ENCODE peak calls at places on chromosomes 7 and 10, in five cellular contexts. U, A, R, B and M are unnamed samples.

GRCh38 chr10:4947635-4948596 is 15.3 kb upstream of the AKR1C1 start:
- DNase-seq in U (peak; percentile 97), A (no peak), R (no peak), B (peak; percentile 92), M (no peak)

GRCh38 chr7:18495412-18496335 is at the start of gene HDAC9:
- DNase-seq in U (peak; percentile 48), A (no peak), R (peak; percentile 56), B (no peak), M (peak; percentile 49)

GRCh38 chr7:135710417-135711138 is 17.4 kb downstream of the SLC13A4 start:
- DNase-seq in U (no peak), A (peak; percentile 93), R (no peak), B (peak; percentile 46), M (peak; percentile 83)

GRCh38 chr10:17951868-17952371 is at the start of gene SLC39A12:
- DNase-seq in U (peak; percentile 86), A (no peak), R (no peak), B (no peak), M (no peak)

GRCh38 chr10:75469018-75469616 is 37.7 kb downstream of the LRMDA start:
- DNase-seq in U (peak; percentile 84), A (no peak), R (no peak), B (peak; percentile 59), M (no peak)

GRCh38 chr7:30352169-30352568 is 67.8 kb downstream of the ZNRF2 start:
- DNase-seq in U (no peak), A (no peak), R (no peak), B (no peak), M (no peak)

GRCh38 chr7:1997537-1998076 is 235.1 kb downstream of the MAD1L1 start:
- DNase-seq in U (no peak), A (no peak), R (no peak), B (no peak), M (no peak)

GRCh38 chr7:40978047-40978446 is 724.8 kb downstream of the INHBA start:
- DNase-seq in U (no peak), A (no peak), R (no peak), B (no peak), M (no peak)

GRCh38 chr10:128764190-128764589 is 638.0 kb upstream of the MKI67 start:
- DNase-seq in U (no peak), A (no peak), R (no peak), B (no peak), M (no peak)

GRCh38 chr7:156554488-156554887 is 86.1 kb upstream of the RNF32 start:
- DNase-seq in U (no peak), A (no peak), R (no peak), B (no peak), M (no peak)

GRCh38 chr7:1302936-1303335 is 70.3 kb downstream of the UNCX start:
- DNase-seq in U (no peak), A (no peak), R (no peak), B (no peak), M (peak; percentile 21)

GRCh38 chr7:55134786-55135185 is 116.0 kb downstream of the EGFR start:
- DNase-seq in U (peak; percentile 34), A (no peak), R (no peak), B (no peak), M (no peak)

GRCh38 chr7:2724453-2725177 is 36.6 kb downstream of the AMZ1 start:
- DNase-seq in U (no peak), A (no peak), R (no peak), B (no peak), M (no peak)

DNA sequence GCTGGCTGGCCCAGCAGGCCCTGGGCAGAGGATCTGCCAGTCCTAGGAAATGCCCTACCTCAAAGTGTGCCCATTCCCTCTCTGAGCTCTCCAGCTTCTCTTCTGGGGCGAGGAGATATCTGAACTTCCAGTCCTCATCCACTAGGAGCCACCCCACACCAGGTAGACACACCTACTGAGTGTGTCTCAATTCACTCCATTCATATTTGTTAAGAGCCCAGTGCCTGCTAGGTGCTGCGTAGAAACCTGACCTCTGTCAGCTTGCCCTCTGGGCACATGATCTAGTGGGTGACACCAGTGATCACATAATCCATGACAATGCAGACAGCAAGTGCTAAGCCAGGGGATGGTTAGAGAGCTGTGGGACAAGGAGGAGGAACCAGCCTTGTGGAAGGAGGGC is 81.5 kb downstream of the COL13A1 start:
- DNase-seq in U (no peak), A (no peak), R (no peak), B (peak; percentile 26), M (no peak)
- TF ChIP-seq RCOR1 in U (no peak), A (no peak), R (no peak), B (no peak), M (no peak)

GRCh38 chr10:117163061-117163953 is 25.2 kb upstream of the VAX1 start:
- DNase-seq in U (no peak), A (no peak), R (no peak), B (peak; percentile 74), M (peak; percentile 79)

GRCh38 chr10:117166420-117167345 is 28.6 kb upstream of the VAX1 start:
- DNase-seq in U (no peak), A (no peak), R (no peak), B (no peak), M (no peak)

GRCh38 chr10:117165557-117166419 is 27.7 kb upstream of the VAX1 start:
- DNase-seq in U (peak; percentile 33), A (peak; percentile 38), R (no peak), B (peak; percentile 92), M (peak; percentile 89)

GRCh38 chr10:117163954-117164292 is 25.9 kb upstream of the VAX1 start:
- DNase-seq in U (no peak), A (no peak), R (no peak), B (no peak), M (no peak)

DNA sequence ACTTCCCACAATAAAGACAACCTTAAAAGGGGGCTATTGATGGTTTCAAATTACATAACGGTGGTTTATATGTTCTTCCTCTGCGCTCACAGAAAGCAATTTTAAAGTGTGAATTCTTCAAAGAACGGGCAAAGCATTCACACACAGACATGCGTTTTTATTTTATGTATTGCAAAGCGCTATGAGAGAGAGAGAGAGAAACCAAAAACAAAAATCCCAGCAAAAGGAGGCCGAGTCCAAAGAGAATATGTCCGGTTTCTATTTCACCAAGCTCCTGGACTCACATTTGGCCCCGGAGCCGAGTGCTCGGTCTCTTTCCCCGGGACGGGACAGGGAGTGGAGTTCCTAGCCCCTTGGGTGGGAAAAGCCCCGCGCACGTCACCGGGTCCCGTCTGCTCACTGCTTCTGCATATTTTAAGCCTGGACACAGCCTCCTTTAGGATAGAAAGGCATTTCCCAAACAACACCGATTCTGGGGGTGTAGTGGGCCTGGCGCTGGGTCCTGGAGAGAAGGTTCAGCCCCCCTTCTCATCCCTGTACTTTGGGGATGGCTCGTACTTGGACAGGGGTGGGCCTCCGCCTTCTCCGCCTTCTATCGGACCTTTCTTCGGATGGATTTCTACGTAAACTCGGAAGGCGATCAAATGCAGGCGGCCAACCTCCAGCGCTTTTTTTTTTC is 26.9 kb upstream of the VAX1 start:
- DNase-seq in U (no peak), A (no peak), R (no peak), B (no peak), M (no peak)
- TF ChIP-seq RCOR1 in U (no peak), A (no peak), R (no peak), B (no peak), M (no peak)

GRCh38 chr7:118627467-118627866 is 403.0 kb downstream of the ANKRD7 start:
- DNase-seq in U (no peak), A (no peak), R (no peak), B (no peak), M (no peak)

GRCh38 chr7:118626739-118627138 is 402.2 kb downstream of the ANKRD7 start:
- DNase-seq in U (no peak), A (no peak), R (no peak), B (no peak), M (no peak)

DNA sequence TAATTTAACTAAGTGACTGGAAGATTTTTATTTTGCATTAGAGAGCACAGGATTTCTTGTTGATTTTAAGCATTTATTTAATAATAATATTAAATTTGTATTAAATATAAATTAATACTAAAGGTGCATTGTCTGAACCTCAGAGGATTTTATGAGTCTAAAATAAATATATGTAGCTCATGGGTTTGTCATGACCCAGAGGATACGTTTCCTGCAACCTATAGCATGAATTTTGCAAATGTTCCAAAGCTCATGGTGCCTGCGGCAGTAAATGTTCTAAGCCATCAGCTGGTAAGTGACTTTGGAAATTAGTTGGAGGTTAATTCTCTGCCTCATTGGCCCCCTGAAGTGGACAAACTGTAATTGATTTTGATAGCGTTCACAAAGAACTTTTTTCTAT is 397.3 kb downstream of the ANKRD7 start:
- DNase-seq in U (no peak), A (no peak), R (no peak), B (no peak), M (no peak)
- TF ChIP-seq RCOR1 in U (no peak), A (no peak), R (no peak), B (no peak), M (no peak)

DNA sequence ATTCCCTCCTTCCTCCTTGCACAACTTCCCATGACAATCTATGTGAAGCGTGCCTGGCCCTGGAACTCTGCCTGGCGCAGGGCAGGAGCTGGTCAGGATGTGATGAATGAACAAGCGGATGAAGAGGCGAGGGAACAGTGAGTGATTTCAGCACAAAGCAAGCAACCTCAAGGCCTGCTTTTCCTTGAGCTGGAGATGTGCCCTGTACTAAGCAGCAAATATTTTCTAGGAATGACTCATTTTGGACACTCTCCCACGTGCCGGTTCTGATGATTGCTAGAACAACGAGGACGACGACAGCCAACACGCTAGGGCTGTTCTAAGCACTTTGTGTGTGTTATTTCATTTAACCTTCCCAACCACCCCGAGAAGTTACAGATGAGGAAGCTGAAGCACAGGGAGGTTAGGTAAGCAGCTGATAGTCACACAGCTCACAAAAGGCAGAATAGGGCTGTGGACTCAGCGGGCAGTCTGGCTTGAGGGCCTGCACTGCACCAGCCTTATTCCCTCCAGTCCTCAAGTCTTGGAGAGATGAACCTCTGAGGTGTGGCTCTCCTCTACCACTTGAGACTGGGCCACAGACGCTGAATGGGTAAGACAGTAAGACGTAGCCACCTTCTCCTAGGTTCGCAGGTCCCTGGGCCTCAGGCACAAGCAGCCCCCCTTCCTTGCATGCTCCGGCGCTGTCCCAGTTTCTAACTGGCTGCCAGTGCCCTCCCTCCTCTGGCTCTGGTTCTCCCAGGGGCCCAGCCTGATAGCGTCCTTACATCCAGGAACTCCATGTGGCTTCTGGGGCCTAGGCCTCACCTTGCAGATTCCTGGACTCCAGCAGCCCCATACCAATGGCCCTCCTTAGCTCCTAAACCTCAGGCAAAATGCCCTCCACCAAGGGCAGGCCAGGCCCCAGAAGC is 59.0 kb downstream of the YKT6 start:
- DNase-seq in U (peak; percentile 96), A (no peak), R (no peak), B (no peak), M (no peak)
- TF ChIP-seq RCOR1 in U (no peak), A (no peak), R (no peak), B (no peak), M (no peak)

DNA sequence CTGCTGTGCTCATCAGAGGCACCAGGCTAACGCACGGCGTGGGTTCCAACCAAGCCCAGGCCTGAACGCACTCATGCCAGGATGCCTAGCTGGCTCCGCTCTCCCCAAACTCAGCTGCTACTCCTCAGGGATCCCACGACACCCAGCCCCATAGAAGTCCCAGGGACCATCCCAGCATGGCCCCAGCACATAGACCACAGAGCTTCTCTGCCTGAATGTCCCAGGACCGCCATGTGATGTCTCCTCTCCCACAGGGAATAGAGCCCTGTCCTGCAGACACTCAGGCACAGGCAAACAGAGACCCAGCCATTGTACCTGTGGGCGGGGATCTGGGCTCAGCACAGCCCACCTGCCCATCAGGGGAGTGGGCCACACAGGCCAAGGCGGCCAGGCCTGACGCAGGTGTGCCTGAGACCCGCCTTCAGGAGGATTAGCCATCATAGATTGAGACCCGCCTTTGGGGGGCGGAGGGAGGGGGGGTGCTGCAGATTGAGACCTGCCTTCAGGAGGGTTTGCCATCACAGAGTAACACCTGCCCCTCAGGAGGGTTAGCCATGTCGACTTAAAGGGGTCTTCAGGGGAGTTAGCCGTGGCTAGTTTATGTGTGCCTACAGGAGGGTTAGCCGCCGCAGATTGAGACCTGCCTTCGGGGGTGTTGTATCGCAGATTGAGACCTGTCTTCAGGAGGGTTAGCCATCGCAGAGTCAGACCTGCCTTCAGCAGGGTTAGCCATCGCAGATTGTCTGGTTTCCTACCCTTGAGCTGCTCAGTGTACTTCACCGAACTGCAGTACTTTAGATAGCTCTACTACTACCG is 29.0 kb downstream of the RASGEF1A start:
- DNase-seq in U (no peak), A (no peak), R (no peak), B (no peak), M (no peak)
- TF ChIP-seq RCOR1 in U (no peak), A (no peak), R (no peak), B (no peak), M (no peak)